ENCODE peak calls at places on chromosomes 2 and 18, in four cellular contexts. X is tibial nerve, W is HepG2, H is tibial artery. N is an unnamed sample. For H3K9me3, the result is how much of the 10 kb centered on the place peaks cover.

GRCh38 chr18:63994783-63995399 is 25.0 kb downstream of the SERPINB8 start:
- DNase-seq in X (peak), W (peak), H (peak), N (no peak)

GRCh38 chr18:26568926-26569700 is 20.8 kb upstream of the KCTD1 start:
- DNase-seq in X (no peak), W (no peak), H (no peak), N (no peak)

GRCh38 chr18:36402765-36403396 is 105.4 kb downstream of the FHOD3 start:
- DNase-seq in X (peak), W (no peak), H (peak), N (no peak)

GRCh38 chr2:66851449-66851872 is 416.5 kb downstream of the MEIS1 start:
- DNase-seq in X (no peak), W (peak), H (no peak), N (no peak)

GRCh38 chr2:178241852-178242551 is 47.7 kb downstream of the OSBPL6 start:
- DNase-seq in X (peak), W (no peak), H (peak), N (no peak)

GRCh38 chr2:67311536-67311935 is 85.6 kb upstream of the ETAA1 start:
- DNase-seq in X (no peak), W (no peak), H (no peak), N (no peak)

GRCh38 chr2:151334082-151334815 is 23.1 kb upstream of the TNFAIP6 start:
- DNase-seq in X (peak), W (peak), H (no peak), N (no peak)

GRCh38 chr2:8376603-8377423 is 305.0 kb upstream of the ID2 start:
- DNase-seq in X (no peak), W (no peak), H (no peak), N (peak)

GRCh38 chr2:235347691-235348090 is 146.2 kb upstream of the AGAP1 start:
- DNase-seq in X (no peak), W (no peak), H (no peak), N (no peak)

GRCh38 chr2:190540048-190540447 is 5.5 kb upstream of the NEMP2 start:
- DNase-seq in X (no peak), W (no peak), H (no peak), N (no peak)
- H3K9me3 ChIP-seq in X (half or more), W (under half), H (under half), N (under half)

GRCh38 chr2:118844261-118845004 is 3.0 kb downstream of the EN1 start:
- DNase-seq in X (no peak), W (no peak), H (no peak), N (no peak)
- H3K9me3 ChIP-seq in X (under half), W (under half), H (under half), N (under half)

DNA sequence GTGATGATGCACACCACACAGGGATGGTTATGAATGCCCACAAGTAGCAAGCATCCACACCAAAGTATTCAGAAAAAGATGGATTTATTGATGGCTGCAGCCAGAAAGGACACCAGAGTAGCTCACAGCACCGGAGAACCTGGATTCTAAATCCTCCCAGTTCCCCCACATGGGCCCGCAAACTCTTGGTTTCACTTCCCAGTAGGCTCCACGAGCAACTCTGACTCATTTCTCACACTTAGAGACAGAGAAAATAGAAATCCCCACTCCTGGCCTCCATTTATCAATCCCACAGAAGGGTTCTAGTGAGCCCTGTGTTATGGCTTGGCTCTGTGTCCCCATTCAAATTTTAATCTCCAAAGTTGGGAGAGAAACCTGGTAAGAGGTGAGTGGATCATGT is 426.7 kb upstream of the MYT1L start:
- DNase-seq in X (no peak), W (no peak), H (no peak), N (no peak)
- H3K9me3 ChIP-seq in X (under half), W (under half), H (under half), N (under half)

GRCh38 chr2:229003256-229003655 is 267.8 kb downstream of the PID1 start:
- DNase-seq in X (no peak), W (no peak), H (no peak), N (no peak)

GRCh38 chr2:228999326-228999725 is 271.8 kb downstream of the PID1 start:
- DNase-seq in X (no peak), W (no peak), H (no peak), N (no peak)

DNA sequence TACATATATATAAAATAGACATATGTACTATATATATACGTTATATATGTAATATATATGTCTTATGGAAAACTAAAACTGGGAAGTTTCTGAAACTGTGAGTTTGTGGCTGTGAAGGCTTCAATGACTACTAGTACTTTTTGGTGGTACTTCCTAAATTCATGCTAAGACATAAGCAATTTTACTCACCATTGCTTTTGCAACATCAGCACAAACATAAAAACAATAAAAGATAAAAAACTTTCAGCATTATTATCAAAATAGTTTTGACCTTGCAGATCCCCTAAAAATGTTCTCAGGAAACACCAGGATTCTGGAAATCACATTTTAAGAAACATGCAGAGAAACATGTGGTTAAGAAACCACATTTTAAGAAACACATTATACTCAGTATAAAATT is 269.9 kb downstream of the PID1 start:
- DNase-seq in X (no peak), W (no peak), H (no peak), N (no peak)
- H3K9me3 ChIP-seq in X (under half), W (half or more), H (under half), N (under half)

GRCh38 chr2:42823744-42824453 is 31.5 kb upstream of the HAAO start:
- DNase-seq in X (no peak), W (no peak), H (no peak), N (peak)
- H3K9me3 ChIP-seq in X (under half), W (under half), H (under half), N (under half)

GRCh38 chr2:111213877-111214276 is 93.2 kb downstream of the BCL2L11 start:
- DNase-seq in X (no peak), W (no peak), H (no peak), N (no peak)
- H3K9me3 ChIP-seq in X (under half), W (under half), H (under half), N (under half)

DNA sequence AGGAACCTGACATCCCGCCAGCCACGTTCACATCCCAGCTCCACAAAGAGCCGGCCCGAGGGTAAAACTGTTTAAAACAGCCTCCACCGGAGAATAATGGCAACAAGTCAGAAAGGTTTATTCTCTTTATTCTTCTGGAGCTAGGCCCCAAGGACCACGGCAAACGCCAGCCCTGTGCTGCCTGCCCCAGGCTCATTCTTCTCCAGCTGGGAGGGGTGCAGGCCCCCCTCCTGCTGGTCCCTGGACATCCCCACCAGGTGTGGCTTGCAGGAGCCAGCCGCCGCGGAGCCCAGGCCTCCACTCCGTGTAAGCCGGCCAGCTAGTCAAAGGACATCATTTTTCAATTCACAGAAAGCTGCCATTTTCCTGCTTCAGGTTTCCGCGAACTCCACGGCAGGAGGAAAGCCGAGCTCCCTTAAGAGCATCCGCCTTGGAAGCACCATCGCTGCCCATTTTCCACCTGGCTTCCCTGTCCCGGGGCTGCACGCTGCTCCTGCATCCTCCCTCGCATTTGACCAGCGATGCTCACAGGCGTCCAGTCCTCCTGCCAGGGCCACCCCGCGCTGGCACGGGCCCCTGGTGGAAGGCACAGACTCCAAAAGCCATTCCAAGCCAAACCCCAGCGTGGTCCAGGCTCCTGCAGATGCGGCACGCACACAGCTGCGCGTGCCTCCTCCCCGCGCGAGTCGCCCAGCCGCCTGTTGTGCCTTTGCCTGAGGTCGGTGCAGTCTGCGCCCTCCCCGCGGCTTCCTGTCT is 65.6 kb upstream of the SALL3 start:
- DNase-seq in X (no peak), W (no peak), H (no peak), N (no peak)
- H3K9me3 ChIP-seq in X (under half), W (under half), H (under half), N (under half)

DNA sequence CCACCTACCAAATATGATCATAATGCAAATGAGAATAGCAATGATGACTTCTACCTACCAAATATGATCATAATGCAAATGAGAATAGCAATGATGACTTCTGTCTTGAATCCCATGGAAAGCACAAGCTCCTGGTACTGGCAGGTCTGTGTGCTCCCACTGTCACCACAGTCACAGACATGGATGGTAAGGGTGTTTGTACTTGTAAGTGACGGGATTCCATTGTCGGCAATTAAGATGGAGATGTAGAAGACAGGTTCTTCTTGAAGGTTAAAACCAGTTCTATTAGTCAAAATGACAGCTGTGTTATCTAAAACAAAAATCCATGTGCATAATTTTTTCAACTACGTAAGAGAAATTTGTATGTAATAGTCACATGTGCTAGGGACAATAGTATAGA is 95.0 kb downstream of the CDH19 start:
- DNase-seq in X (no peak), W (no peak), H (no peak), N (no peak)
- H3K9me3 ChIP-seq in X (under half), W (under half), H (under half), N (under half)

GRCh38 chr2:2570871-2571270 is 239.8 kb upstream of the MYT1L start:
- DNase-seq in X (no peak), W (no peak), H (no peak), N (peak)

GRCh38 chr2:2572393-2573204 is 241.5 kb upstream of the MYT1L start:
- DNase-seq in X (no peak), W (no peak), H (no peak), N (peak)

GRCh38 chr2:2573205-2573604 is 242.1 kb upstream of the MYT1L start:
- DNase-seq in X (no peak), W (no peak), H (no peak), N (no peak)

GRCh38 chr2:2570360-2570759 is 239.3 kb upstream of the MYT1L start:
- DNase-seq in X (no peak), W (no peak), H (no peak), N (peak)

GRCh38 chr2:2571301-2572198 is 240.5 kb upstream of the MYT1L start:
- DNase-seq in X (no peak), W (no peak), H (no peak), N (peak)
- H3K9me3 ChIP-seq in X (under half), W (under half), H (under half), N (under half)